ENCODE peak calls at places on chromosome 19, in seven cellular contexts. One of them, this sample, is unnamed.

GRCh38 chr19:44738603-44739585 is 9.6 kb upstream of the BCL3 start:
- DNase-seq in A673: no peak
- DNase-seq in suprapubic skin: no peak
- DNase-seq in coronary artery: no peak
- DNase-seq in gastrocnemius medialis: peak
- DNase-seq in cardiac muscle cell: no peak
- DNase-seq in H1: no peak
- DNase-seq in this sample: peak

GRCh38 chr19:17526922-17527321 is 15.5 kb downstream of the PGLS start:
- DNase-seq in A673: no peak
- DNase-seq in suprapubic skin: no peak
- DNase-seq in coronary artery: no peak
- DNase-seq in gastrocnemius medialis: no peak
- DNase-seq in cardiac muscle cell: no peak
- DNase-seq in H1: no peak
- DNase-seq in this sample: no peak

GRCh38 chr19:28009696-28010095 is 1203.3 kb downstream of the UQCRFS1 start:
- DNase-seq in A673: no peak
- DNase-seq in suprapubic skin: no peak
- DNase-seq in coronary artery: no peak
- DNase-seq in gastrocnemius medialis: no peak
- DNase-seq in cardiac muscle cell: no peak
- DNase-seq in H1: no peak
- DNase-seq in this sample: no peak

GRCh38 chr19:42497492-42498226 is 30.6 kb downstream of the CEACAM1 start:
- DNase-seq in A673: no peak
- DNase-seq in suprapubic skin: no peak
- DNase-seq in coronary artery: no peak
- DNase-seq in gastrocnemius medialis: no peak
- DNase-seq in cardiac muscle cell: peak
- DNase-seq in H1: no peak
- DNase-seq in this sample: no peak

GRCh38 chr19:43692882-43693281 is 22.9 kb upstream of the PLAUR start:
- DNase-seq in A673: no peak
- DNase-seq in suprapubic skin: no peak
- DNase-seq in coronary artery: no peak
- DNase-seq in gastrocnemius medialis: no peak
- DNase-seq in cardiac muscle cell: no peak
- DNase-seq in H1: no peak
- DNase-seq in this sample: no peak

GRCh38 chr19:13155472-13156284 is 5.5 kb downstream of the IER2 start:
- DNase-seq in A673: peak
- DNase-seq in suprapubic skin: peak
- DNase-seq in coronary artery: peak
- DNase-seq in gastrocnemius medialis: peak
- DNase-seq in cardiac muscle cell: peak
- DNase-seq in H1: no peak
- DNase-seq in this sample: peak

GRCh38 chr19:6674868-6675305 is 4.9 kb upstream of the TNFSF14 start:
- DNase-seq in A673: peak
- DNase-seq in suprapubic skin: no peak
- DNase-seq in coronary artery: no peak
- DNase-seq in gastrocnemius medialis: peak
- DNase-seq in cardiac muscle cell: no peak
- DNase-seq in H1: peak
- DNase-seq in this sample: no peak

GRCh38 chr19:38162632-38163031 is 61.4 kb downstream of the DPF1 start:
- DNase-seq in A673: no peak
- DNase-seq in suprapubic skin: no peak
- DNase-seq in coronary artery: no peak
- DNase-seq in gastrocnemius medialis: no peak
- DNase-seq in cardiac muscle cell: no peak
- DNase-seq in H1: no peak
- DNase-seq in this sample: no peak

GRCh38 chr19:36047835-36048234 is 6.2 kb downstream of the THAP8 start:
- DNase-seq in A673: no peak
- DNase-seq in suprapubic skin: no peak
- DNase-seq in coronary artery: no peak
- DNase-seq in gastrocnemius medialis: no peak
- DNase-seq in cardiac muscle cell: no peak
- DNase-seq in H1: no peak
- DNase-seq in this sample: no peak

GRCh38 chr19:29596885-29597525 is 9.1 kb upstream of the POP4 start:
- DNase-seq in A673: peak
- DNase-seq in suprapubic skin: no peak
- DNase-seq in coronary artery: no peak
- DNase-seq in gastrocnemius medialis: no peak
- DNase-seq in cardiac muscle cell: peak
- DNase-seq in H1: no peak
- DNase-seq in this sample: no peak

GRCh38 chr19:30423481-30423880 is 51.3 kb downstream of the ZNF536 start:
- DNase-seq in A673: no peak
- DNase-seq in suprapubic skin: no peak
- DNase-seq in coronary artery: no peak
- DNase-seq in gastrocnemius medialis: no peak
- DNase-seq in cardiac muscle cell: no peak
- DNase-seq in H1: no peak
- DNase-seq in this sample: no peak

GRCh38 chr19:37725181-37725580 is 5.6 kb upstream of the ZNF607 start:
- DNase-seq in A673: no peak
- DNase-seq in suprapubic skin: no peak
- DNase-seq in coronary artery: no peak
- DNase-seq in gastrocnemius medialis: no peak
- DNase-seq in cardiac muscle cell: no peak
- DNase-seq in H1: no peak
- DNase-seq in this sample: no peak

GRCh38 chr19:47056416-47056815 is 8.0 kb upstream of the TMEM160 start:
- DNase-seq in A673: no peak
- DNase-seq in suprapubic skin: no peak
- DNase-seq in coronary artery: no peak
- DNase-seq in gastrocnemius medialis: no peak
- DNase-seq in cardiac muscle cell: no peak
- DNase-seq in H1: no peak
- DNase-seq in this sample: no peak

GRCh38 chr19:18137242-18137641 is 15.7 kb upstream of the PIK3R2 start:
- DNase-seq in A673: no peak
- DNase-seq in suprapubic skin: no peak
- DNase-seq in coronary artery: no peak
- DNase-seq in gastrocnemius medialis: no peak
- DNase-seq in cardiac muscle cell: no peak
- DNase-seq in H1: no peak
- DNase-seq in this sample: no peak

GRCh38 chr19:16957151-16957662 is 68.4 kb downstream of the F2RL3 start:
- DNase-seq in A673: peak
- DNase-seq in suprapubic skin: peak
- DNase-seq in coronary artery: no peak
- DNase-seq in gastrocnemius medialis: no peak
- DNase-seq in cardiac muscle cell: no peak
- DNase-seq in H1: no peak
- DNase-seq in this sample: no peak

GRCh38 chr19:42292042-42292960 is 9.6 kb upstream of the PRR19 start:
- DNase-seq in A673: no peak
- DNase-seq in suprapubic skin: no peak
- DNase-seq in coronary artery: no peak
- DNase-seq in gastrocnemius medialis: no peak
- DNase-seq in cardiac muscle cell: no peak
- DNase-seq in H1: no peak
- DNase-seq in this sample: no peak

DNA sequence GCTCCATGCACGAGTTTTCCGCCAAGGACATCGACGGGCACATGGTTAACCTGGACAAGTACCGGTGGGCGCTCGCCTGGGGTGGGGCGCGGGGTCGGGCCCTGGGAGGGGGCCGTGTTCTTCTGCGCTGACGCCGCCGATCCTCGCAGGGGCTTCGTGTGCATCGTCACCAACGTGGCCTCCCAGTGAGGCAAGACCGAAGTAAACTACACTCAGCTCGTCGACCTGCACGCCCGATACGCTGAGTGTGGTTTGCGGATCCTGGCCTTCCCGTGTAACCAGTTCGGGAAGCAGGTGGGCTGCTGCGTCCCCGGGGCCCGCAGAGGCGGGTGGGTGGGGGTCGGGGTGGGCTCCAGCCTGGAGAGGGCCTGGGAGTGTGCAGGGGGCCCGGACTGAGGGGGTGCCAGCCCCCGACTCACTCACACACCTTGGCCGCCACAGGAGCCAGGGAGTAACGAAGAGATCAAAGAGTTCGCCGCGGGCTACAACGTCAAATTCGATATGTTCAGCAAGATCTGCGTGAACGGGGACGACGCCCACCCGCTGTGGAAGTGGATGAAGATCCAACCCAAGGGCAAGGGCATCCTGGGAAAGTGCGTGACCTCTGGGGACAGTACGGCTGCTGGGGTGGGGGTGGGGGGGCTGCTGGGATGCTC is 1.6 kb downstream of the GPX4 start:
- DNase-seq in A673: peak
- DNase-seq in suprapubic skin: no peak
- DNase-seq in coronary artery: no peak
- DNase-seq in gastrocnemius medialis: no peak
- DNase-seq in cardiac muscle cell: no peak
- DNase-seq in H1: no peak
- DNase-seq in this sample: peak
- H3K4me3 ChIP-seq in A673: peak
- H3K4me3 ChIP-seq in suprapubic skin: peak
- H3K4me3 ChIP-seq in coronary artery: peak
- H3K4me3 ChIP-seq in gastrocnemius medialis: peak
- H3K4me3 ChIP-seq in cardiac muscle cell: peak
- H3K4me3 ChIP-seq in H1: peak
- H3K4me3 ChIP-seq in this sample: peak

GRCh38 chr19:58217607-58218391 is 10.9 kb upstream of the ZNF544 start:
- DNase-seq in A673: no peak
- DNase-seq in suprapubic skin: no peak
- DNase-seq in coronary artery: no peak
- DNase-seq in gastrocnemius medialis: no peak
- DNase-seq in cardiac muscle cell: no peak
- DNase-seq in H1: no peak
- DNase-seq in this sample: no peak

GRCh38 chr19:58217069-58217481 is 11.6 kb upstream of the ZNF544 start:
- DNase-seq in A673: no peak
- DNase-seq in suprapubic skin: no peak
- DNase-seq in coronary artery: no peak
- DNase-seq in gastrocnemius medialis: no peak
- DNase-seq in cardiac muscle cell: no peak
- DNase-seq in H1: no peak
- DNase-seq in this sample: no peak

GRCh38 chr19:58213075-58213369 is 15.7 kb upstream of the ZNF544 start:
- DNase-seq in A673: no peak
- DNase-seq in suprapubic skin: no peak
- DNase-seq in coronary artery: no peak
- DNase-seq in gastrocnemius medialis: no peak
- DNase-seq in cardiac muscle cell: no peak
- DNase-seq in H1: no peak
- DNase-seq in this sample: no peak

GRCh38 chr19:58218899-58219298 is 9.8 kb upstream of the ZNF544 start:
- DNase-seq in A673: peak
- DNase-seq in suprapubic skin: no peak
- DNase-seq in coronary artery: no peak
- DNase-seq in gastrocnemius medialis: no peak
- DNase-seq in cardiac muscle cell: peak
- DNase-seq in H1: no peak
- DNase-seq in this sample: no peak
- TF ChIP-seq CTCF in A673: peak
- TF ChIP-seq CTCF in suprapubic skin: no peak
- TF ChIP-seq CTCF in coronary artery: no peak
- TF ChIP-seq CTCF in gastrocnemius medialis: no peak
- TF ChIP-seq CTCF in cardiac muscle cell: peak
- TF ChIP-seq CTCF in H1: peak
- TF ChIP-seq CTCF in this sample: no peak

DNA sequence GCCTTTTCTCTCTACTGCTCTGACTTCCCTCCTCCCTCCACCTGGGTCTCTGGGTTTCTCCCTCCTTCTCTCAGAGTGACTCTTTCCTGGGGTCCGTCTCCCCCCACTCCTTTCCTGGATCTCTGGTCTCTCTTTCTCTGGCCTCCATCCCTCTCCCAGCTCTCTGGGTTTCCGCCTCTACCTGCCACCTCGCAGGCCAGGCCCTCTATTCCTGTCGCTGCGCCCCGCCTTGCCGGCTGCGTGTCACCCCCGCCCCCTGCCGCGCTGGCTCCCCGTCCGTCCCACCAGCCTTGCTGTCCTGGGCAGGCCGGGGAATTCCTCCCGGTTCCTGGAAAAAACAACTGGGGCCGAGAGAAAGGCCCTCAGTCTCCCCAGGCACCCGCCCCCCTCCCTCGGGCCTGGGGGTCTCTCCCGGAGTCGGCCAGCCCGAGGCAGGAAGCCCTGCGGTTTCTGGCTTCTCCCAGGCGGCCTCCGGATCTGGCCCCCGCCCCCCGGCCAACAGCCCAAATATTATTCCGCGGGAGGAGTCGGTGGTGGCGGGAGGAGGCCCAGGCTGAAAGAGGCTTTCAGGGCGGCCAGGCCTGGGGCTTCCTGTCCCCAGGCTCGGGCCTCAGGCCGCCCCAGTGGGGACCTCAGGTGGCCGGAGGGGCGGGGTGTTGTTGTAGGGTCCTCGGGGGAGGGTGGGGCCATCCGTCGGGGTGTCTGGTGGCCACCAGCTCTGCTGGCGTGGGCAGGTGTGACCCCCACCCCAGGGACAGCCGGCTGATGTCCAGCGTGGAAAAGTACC is 9.3 kb downstream of the IRF2BP1 start:
- DNase-seq in A673: no peak
- DNase-seq in suprapubic skin: no peak
- DNase-seq in coronary artery: no peak
- DNase-seq in gastrocnemius medialis: no peak
- DNase-seq in cardiac muscle cell: peak
- DNase-seq in H1: no peak
- DNase-seq in this sample: no peak
- H3K4me3 ChIP-seq in A673: no peak
- H3K4me3 ChIP-seq in suprapubic skin: peak
- H3K4me3 ChIP-seq in coronary artery: peak
- H3K4me3 ChIP-seq in gastrocnemius medialis: peak
- H3K4me3 ChIP-seq in cardiac muscle cell: no peak
- H3K4me3 ChIP-seq in H1: peak
- H3K4me3 ChIP-seq in this sample: no peak

DNA sequence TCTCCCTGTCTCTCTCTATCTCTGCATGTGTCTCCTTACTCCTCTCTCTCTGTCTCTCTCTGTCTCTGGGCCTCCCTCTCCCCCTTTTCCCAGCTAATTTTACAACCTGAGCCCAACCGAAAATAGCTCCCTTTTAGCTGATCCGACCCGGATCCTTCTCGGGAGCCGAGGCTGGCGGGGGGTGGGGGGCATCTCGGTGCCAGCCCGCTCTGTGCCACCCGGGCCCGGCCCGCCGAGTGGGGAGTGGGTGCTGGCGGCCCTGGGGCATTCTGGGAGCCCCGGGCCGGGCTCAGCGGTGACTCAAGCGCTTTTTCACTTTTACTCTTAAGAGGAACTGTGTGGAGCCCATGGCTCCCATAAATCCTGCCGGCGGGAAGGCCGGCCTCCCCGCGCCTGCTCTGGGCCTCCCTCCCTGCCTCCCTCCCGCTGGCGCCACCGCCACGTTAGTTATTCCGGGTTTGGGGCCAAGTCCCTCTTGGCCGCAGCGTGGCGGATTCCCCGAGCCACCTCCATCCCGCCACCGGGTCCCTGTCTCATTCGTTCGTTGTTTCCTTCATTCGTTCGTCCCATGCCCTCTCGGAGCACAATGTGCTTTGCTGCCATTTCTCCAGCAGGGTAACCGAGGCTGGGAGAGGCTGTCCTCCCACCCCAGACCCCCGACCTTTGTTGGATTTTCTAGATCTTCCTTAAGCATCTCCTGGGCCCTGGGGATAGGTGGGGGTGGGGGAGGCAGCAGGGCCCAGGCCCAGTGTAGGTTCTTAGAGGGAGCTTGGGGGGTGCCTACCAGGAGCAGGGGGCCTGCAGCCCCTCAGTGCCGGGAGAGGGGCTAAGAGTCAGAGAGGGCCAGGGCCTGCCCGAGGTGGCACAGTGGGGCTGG is 3.2 kb downstream of the NFIC start:
- DNase-seq in A673: peak
- DNase-seq in suprapubic skin: no peak
- DNase-seq in coronary artery: peak
- DNase-seq in gastrocnemius medialis: peak
- DNase-seq in cardiac muscle cell: no peak
- DNase-seq in H1: no peak
- DNase-seq in this sample: peak
- TF ChIP-seq CTCF in A673: peak
- TF ChIP-seq CTCF in suprapubic skin: no peak
- TF ChIP-seq CTCF in coronary artery: no peak
- TF ChIP-seq CTCF in gastrocnemius medialis: no peak
- TF ChIP-seq CTCF in cardiac muscle cell: peak
- TF ChIP-seq CTCF in H1: peak
- TF ChIP-seq CTCF in this sample: peak